ENCODE peak calls at places on chromosomes 7 and 10, in seven cellular contexts. O, Q, W, M, B, L and Z are unnamed samples.

GRCh38 chr7:155533120-155533826 is 13.1 kb downstream of the CNPY1 start:
- DNase-seq in O (no peak), Q (peak; percentile 32), W (peak; percentile 54), M (no peak), B (no peak), L (no peak), Z (no peak)

GRCh38 chr7:79608005-79608404 is 154.5 kb upstream of the MAGI2 start:
- DNase-seq in O (no peak), Q (no peak), W (no peak), M (no peak), B (no peak), L (no peak), Z (no peak)

GRCh38 chr7:30469303-30469702 is 9.3 kb downstream of the NOD1 start:
- DNase-seq in O (peak; percentile 77), Q (peak; percentile 57), W (peak; percentile 85), M (peak; percentile 90), B (no peak), L (peak; percentile 99), Z (peak; percentile 93)

GRCh38 chr10:98344589-98345038 is 70.4 kb downstream of the PYROXD2 start:
- DNase-seq in O (peak; percentile 84), Q (peak; percentile 61), W (no peak), M (peak; percentile 77), B (peak; percentile 78), L (peak; percentile 96), Z (peak; percentile 88)

GRCh38 chr10:78180306-78180705 is 146.6 kb downstream of the RPS24 start:
- DNase-seq in O (no peak), Q (no peak), W (no peak), M (no peak), B (no peak), L (no peak), Z (no peak)

GRCh38 chr10:119849031-119849789 is 23.4 kb downstream of the MCMBP start:
- DNase-seq in O (no peak), Q (no peak), W (no peak), M (no peak), B (no peak), L (peak; percentile 20), Z (no peak)

GRCh38 chr10:72276421-72277339 is 3.0 kb downstream of the DDIT4 start:
- DNase-seq in O (no peak), Q (peak; percentile 52), W (no peak), M (no peak), B (peak; percentile 58), L (peak; percentile 91), Z (no peak)

GRCh38 chr7:101893326-101894085 is 76.1 kb downstream of the CUX1 start:
- DNase-seq in O (no peak), Q (no peak), W (no peak), M (no peak), B (no peak), L (no peak), Z (no peak)

GRCh38 chr7:99459087-99459486 is 6.9 kb downstream of the ATP5MF start:
- DNase-seq in O (no peak), Q (no peak), W (peak; percentile 32), M (no peak), B (no peak), L (no peak), Z (no peak)

GRCh38 chr7:95772298-95772770 is at the start of gene DYNC1I1:
- DNase-seq in O (peak; percentile 81), Q (peak; percentile 80), W (peak; percentile 83), M (peak; percentile 77), B (peak; percentile 33), L (peak; percentile 38), Z (peak; percentile 83)

GRCh38 chr10:69362471-69362954 is 54.2 kb downstream of the TACR2 start:
- DNase-seq in O (peak; percentile 69), Q (peak; percentile 35), W (no peak), M (peak; percentile 83), B (peak; percentile 95), L (peak; percentile 84), Z (peak; percentile 92)

GRCh38 chr7:158559356-158559755 is 28.3 kb downstream of the PTPRN2 start:
- DNase-seq in O (no peak), Q (no peak), W (no peak), M (no peak), B (no peak), L (no peak), Z (no peak)

GRCh38 chr10:125093199-125093841 is 67.0 kb downstream of the CTBP2 start:
- DNase-seq in O (peak; percentile 68), Q (peak; percentile 48), W (no peak), M (peak; percentile 66), B (peak; percentile 86), L (peak; percentile 68), Z (peak; percentile 82)

GRCh38 chr10:49395741-49396665 is at the start of gene DRGX:
- DNase-seq in O (no peak), Q (no peak), W (peak; percentile 73), M (no peak), B (no peak), L (no peak), Z (no peak)

GRCh38 chr10:30967654-30968421 is 63.8 kb downstream of the ZNF438 start:
- DNase-seq in O (no peak), Q (no peak), W (no peak), M (no peak), B (no peak), L (peak; percentile 34), Z (no peak)

GRCh38 chr10:52491246-52492000 is 177.3 kb downstream of the DKK1 start:
- DNase-seq in O (no peak), Q (no peak), W (no peak), M (no peak), B (no peak), L (peak; percentile 22), Z (no peak)

GRCh38 chr10:15871823-15872222 is 11.5 kb upstream of the MINDY3 start:
- DNase-seq in O (no peak), Q (no peak), W (no peak), M (no peak), B (no peak), L (no peak), Z (no peak)

GRCh38 chr7:131438969-131439368 is 111.3 kb downstream of the MKLN1 start:
- DNase-seq in O (no peak), Q (no peak), W (no peak), M (no peak), B (no peak), L (no peak), Z (no peak)

GRCh38 chr10:114406455-114406854 is 2.2 kb upstream of the AFAP1L2 start:
- DNase-seq in O (no peak), Q (no peak), W (no peak), M (no peak), B (no peak), L (no peak), Z (no peak)

GRCh38 chr10:110793128-110793812 is 78.5 kb upstream of the PDCD4 start:
- DNase-seq in O (no peak), Q (peak; percentile 52), W (no peak), M (no peak), B (no peak), L (no peak), Z (no peak)

GRCh38 chr10:127498081-127498480 is 51.0 kb upstream of the NPS start:
- DNase-seq in O (no peak), Q (no peak), W (no peak), M (no peak), B (no peak), L (no peak), Z (no peak)

GRCh38 chr10:97572214-97572989 is at the start of gene ANKRD2:
- DNase-seq in O (peak; percentile 86), Q (peak; percentile 85), W (peak; percentile 84), M (peak; percentile 84), B (peak; percentile 89), L (peak; percentile 80), Z (peak; percentile 93)

GRCh38 chr7:156055206-156055822 is 243.1 kb upstream of the SHH start:
- DNase-seq in O (no peak), Q (no peak), W (no peak), M (no peak), B (no peak), L (no peak), Z (no peak)

DNA sequence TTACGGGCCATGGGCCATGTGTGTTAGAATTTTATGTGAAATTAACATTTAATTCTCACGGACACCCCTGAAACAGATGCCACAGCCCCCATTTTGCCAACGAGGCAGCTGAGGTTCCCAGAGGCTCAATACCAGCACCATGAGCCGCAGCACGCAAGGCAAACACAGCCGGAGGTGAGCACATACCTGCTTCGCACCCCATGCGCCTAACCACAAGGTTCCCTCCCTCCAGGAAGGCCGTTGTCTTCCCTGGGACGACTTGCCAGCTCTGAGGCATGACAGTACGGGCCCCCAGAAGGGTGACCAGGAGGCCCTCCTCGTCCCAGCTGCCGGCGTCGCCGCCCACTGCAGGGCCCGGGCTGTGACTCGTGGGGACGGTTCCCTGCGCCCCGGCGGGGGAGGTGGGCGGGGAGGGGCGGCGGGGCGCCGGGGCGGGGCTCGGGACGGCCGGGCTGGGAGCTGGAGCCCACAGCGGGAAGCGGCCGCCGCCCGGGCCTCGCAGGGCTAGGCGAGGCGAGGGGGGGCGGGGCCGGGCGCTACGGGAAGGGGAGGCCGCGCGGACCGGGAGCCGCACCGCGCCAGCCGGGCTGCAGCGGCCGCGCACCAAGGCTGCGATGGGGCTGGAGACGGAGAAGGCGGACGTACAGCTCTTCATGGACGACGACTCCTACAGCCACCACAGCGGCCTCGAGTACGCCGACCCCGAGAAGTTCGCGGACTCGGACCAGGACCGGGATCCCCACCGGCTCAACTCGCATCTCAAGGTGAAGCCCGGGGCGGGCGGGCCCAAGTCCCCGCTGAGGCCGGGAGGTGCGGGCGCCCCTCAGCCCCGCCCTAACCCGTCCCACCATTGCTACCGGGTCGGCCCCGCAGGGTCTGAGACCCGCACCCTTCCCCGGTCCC is at the start of gene CAV2:
- DNase-seq in O (peak; percentile 83), Q (peak; percentile 82), W (peak; percentile 75), M (peak; percentile 82), B (peak; percentile 18), L (peak; percentile 54), Z (peak; percentile 92)
- H3K27ac ChIP-seq in O (peak within 1 kb of the TSS; percentile 99), Q (peak within 1 kb of the TSS; percentile 82), W (no peak within 1 kb of the TSS), M (peak within 1 kb of the TSS; percentile 100), B (peak within 1 kb of the TSS; percentile 74), L (peak within 1 kb of the TSS; percentile 73), Z (peak within 1 kb of the TSS; percentile 95)

GRCh38 chr10:17684537-17684936 is 40.6 kb downstream of the STAM start:
- DNase-seq in O (no peak), Q (no peak), W (no peak), M (no peak), B (no peak), L (no peak), Z (no peak)
- H3K4me3 ChIP-seq in O (no peak overlapping the region), Q (no peak overlapping the region), W (no peak overlapping the region), M (no peak overlapping the region), B (no peak overlapping the region), L (no peak overlapping the region), Z (no peak overlapping the region)

GRCh38 chr7:104848386-104848990 is 165.5 kb upstream of the KMT2E start:
- DNase-seq in O (no peak), Q (peak; percentile 59), W (peak; percentile 80), M (peak; percentile 54), B (no peak), L (peak; percentile 42), Z (no peak)
- H3K27ac ChIP-seq in O (no peak overlapping the region), Q (no peak overlapping the region), W (no peak overlapping the region), M (no peak overlapping the region), B (no peak overlapping the region), L (no peak overlapping the region), Z (no peak overlapping the region)

GRCh38 chr7:43592321-43592720 is 9.4 kb downstream of the STK17A start:
- DNase-seq in O (no peak), Q (no peak), W (no peak), M (no peak), B (no peak), L (no peak), Z (no peak)
- H3K4me3 ChIP-seq in O (no peak overlapping the region), Q (no peak overlapping the region), W (no peak overlapping the region), M (no peak overlapping the region), B (no peak overlapping the region), L (no peak overlapping the region), Z (no peak overlapping the region)